ENCODE peak calls at places on chromosomes 11 and 22, in ten cellular contexts. J is tibial nerve, I is heart right ventricle, E is adrenal gland, M is prostate gland, Z is aorta, D is stomach, T is PC-9, Q is kidney, L is foreskin keratinocyte. C is an unnamed sample. For H3K4me1, the result is how much of the 10 kb centered on the place peaks cover.

GRCh38 chr11:31968774-31969433 is 122.0 kb upstream of the RCN1 start:
- DNase-seq in J (no peak), I (no peak), E (peak), M (no peak), Z (no peak), D (no peak), T (no peak), Q (no peak), L (no peak), C (no peak)

GRCh38 chr11:127643659-127644058 is 643.1 kb upstream of the KIRREL3 start:
- DNase-seq in J (no peak), I (no peak), E (peak), M (no peak), Z (no peak), D (no peak), T (no peak), Q (no peak), L (no peak), C (no peak)

GRCh38 chr11:130513132-130513531 is 64.7 kb downstream of the ADAMTS15 start:
- DNase-seq in J (no peak), I (peak), E (no peak), M (peak), Z (no peak), D (peak), T (no peak), Q (no peak), L (no peak), C (no peak)

GRCh38 chr11:41245704-41246398 is 213.6 kb downstream of the LRRC4C start:
- DNase-seq in J (no peak), I (no peak), E (peak), M (no peak), Z (no peak), D (no peak), T (no peak), Q (peak), L (no peak), C (no peak)

GRCh38 chr22:42270178-42270511 is 308 bp downstream of the TCF20 start:
- DNase-seq in J (no peak), I (peak), E (no peak), M (no peak), Z (peak), D (no peak), T (peak), Q (no peak), L (no peak), C (peak)

GRCh38 chr11:109609454-109610185 is 187.6 kb downstream of the C11orf87 start:
- DNase-seq in J (no peak), I (no peak), E (no peak), M (no peak), Z (no peak), D (no peak), T (no peak), Q (no peak), L (no peak), C (no peak)

GRCh38 chr22:22691716-22692701 is 47.6 kb downstream of the GGTLC2 start:
- DNase-seq in J (no peak), I (no peak), E (no peak), M (no peak), Z (no peak), D (no peak), T (no peak), Q (no peak), L (no peak), C (peak)

GRCh38 chr11:134407321-134407828 is 4.7 kb downstream of the B3GAT1 start:
- DNase-seq in J (no peak), I (no peak), E (no peak), M (no peak), Z (no peak), D (peak), T (no peak), Q (no peak), L (no peak), C (no peak)

GRCh38 chr22:35995345-35995744 is 33.3 kb downstream of the RBFOX2 start:
- DNase-seq in J (no peak), I (no peak), E (no peak), M (no peak), Z (no peak), D (no peak), T (no peak), Q (no peak), L (no peak), C (no peak)

GRCh38 chr11:102617491-102618026 is 7.6 kb downstream of the MMP20 start:
- DNase-seq in J (no peak), I (no peak), E (no peak), M (no peak), Z (no peak), D (no peak), T (no peak), Q (no peak), L (no peak), C (no peak)

GRCh38 chr11:80860632-80861031 is 1419.8 kb upstream of the TENM4 start:
- DNase-seq in J (no peak), I (no peak), E (no peak), M (no peak), Z (no peak), D (no peak), T (no peak), Q (no peak), L (peak), C (no peak)

GRCh38 chr11:57432714-57433163 is 5.8 kb upstream of the SLC43A3 start:
- DNase-seq in J (peak), I (no peak), E (no peak), M (no peak), Z (no peak), D (no peak), T (peak), Q (no peak), L (no peak), C (no peak)

GRCh38 chr11:33735166-33735425 is 1.1 kb downstream of the CD59 start:
- DNase-seq in J (no peak), I (no peak), E (no peak), M (no peak), Z (no peak), D (no peak), T (no peak), Q (no peak), L (no peak), C (no peak)

GRCh38 chr11:118304809-118305248 is 299 bp downstream of the CD3E start:
- DNase-seq in J (no peak), I (no peak), E (no peak), M (no peak), Z (no peak), D (no peak), T (no peak), Q (no peak), L (no peak), C (no peak)

GRCh38 chr22:46580940-46581579 is 39.1 kb upstream of the GRAMD4 start:
- DNase-seq in J (peak), I (no peak), E (no peak), M (no peak), Z (peak), D (no peak), T (no peak), Q (peak), L (no peak), C (no peak)
- H3K4me1 ChIP-seq in J (under half), I (half or more), E (under half), M (under half), Z (under half), D (half or more), T (under half), Q (under half), L (under half), C (half or more)

DNA sequence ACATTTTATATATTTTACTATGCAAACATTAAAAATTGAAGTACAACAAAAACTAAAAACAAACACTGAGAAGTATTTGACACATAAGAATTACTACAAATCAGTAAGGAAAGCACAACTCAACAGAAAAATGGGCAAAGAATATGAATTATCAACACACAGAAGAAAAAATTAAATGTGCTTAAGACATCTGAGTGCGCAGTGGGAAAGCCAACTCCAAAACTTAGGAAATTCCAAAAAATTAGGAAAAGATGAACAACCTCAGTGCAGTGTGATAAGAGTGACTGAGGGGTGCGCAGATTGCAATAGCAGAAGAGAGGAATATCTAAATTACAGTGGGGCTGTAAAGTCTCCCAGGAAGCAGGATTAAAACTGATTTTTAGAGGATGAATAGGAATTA is 1.9 kb upstream of the TMEM41B start:
- DNase-seq in J (no peak), I (no peak), E (no peak), M (no peak), Z (no peak), D (no peak), T (no peak), Q (no peak), L (no peak), C (no peak)
- H3K4me1 ChIP-seq in J (under half), I (under half), E (under half), M (under half), Z (under half), D (under half), T (under half), Q (under half), L (under half), C (under half)

GRCh38 chr22:20742764-20743163 is 31.1 kb upstream of the SERPIND1 start:
- DNase-seq in J (no peak), I (no peak), E (no peak), M (no peak), Z (no peak), D (no peak), T (no peak), Q (no peak), L (no peak), C (no peak)

GRCh38 chr22:20741634-20742581 is 32.0 kb upstream of the SERPIND1 start:
- DNase-seq in J (peak), I (no peak), E (no peak), M (no peak), Z (no peak), D (no peak), T (peak), Q (peak), L (peak), C (peak)

GRCh38 chr22:20745177-20745576 is 28.7 kb upstream of the SERPIND1 start:
- DNase-seq in J (no peak), I (no peak), E (no peak), M (no peak), Z (no peak), D (no peak), T (no peak), Q (no peak), L (no peak), C (no peak)

GRCh38 chr22:20746466-20747189 is 27.3 kb upstream of the SERPIND1 start:
- DNase-seq in J (no peak), I (no peak), E (no peak), M (no peak), Z (no peak), D (no peak), T (no peak), Q (no peak), L (no peak), C (no peak)

GRCh38 chr22:20744456-20744855 is 29.5 kb upstream of the SERPIND1 start:
- DNase-seq in J (no peak), I (no peak), E (no peak), M (no peak), Z (no peak), D (no peak), T (no peak), Q (no peak), L (no peak), C (no peak)
- H3K4me1 ChIP-seq in J (under half), I (under half), E (under half), M (under half), Z (under half), D (under half), T (under half), Q (under half), L (under half), C (under half)

GRCh38 chr22:30968924-30969531 is at the start of gene TUG1:
- DNase-seq in J (peak), I (peak), E (peak), M (peak), Z (peak), D (peak), T (peak), Q (peak), L (peak), C (peak)
- H3K4me1 ChIP-seq in J (under half), I (under half), E (under half), M (under half), Z (under half), D (under half), T (under half), Q (under half), L (under half), C (half or more)

DNA sequence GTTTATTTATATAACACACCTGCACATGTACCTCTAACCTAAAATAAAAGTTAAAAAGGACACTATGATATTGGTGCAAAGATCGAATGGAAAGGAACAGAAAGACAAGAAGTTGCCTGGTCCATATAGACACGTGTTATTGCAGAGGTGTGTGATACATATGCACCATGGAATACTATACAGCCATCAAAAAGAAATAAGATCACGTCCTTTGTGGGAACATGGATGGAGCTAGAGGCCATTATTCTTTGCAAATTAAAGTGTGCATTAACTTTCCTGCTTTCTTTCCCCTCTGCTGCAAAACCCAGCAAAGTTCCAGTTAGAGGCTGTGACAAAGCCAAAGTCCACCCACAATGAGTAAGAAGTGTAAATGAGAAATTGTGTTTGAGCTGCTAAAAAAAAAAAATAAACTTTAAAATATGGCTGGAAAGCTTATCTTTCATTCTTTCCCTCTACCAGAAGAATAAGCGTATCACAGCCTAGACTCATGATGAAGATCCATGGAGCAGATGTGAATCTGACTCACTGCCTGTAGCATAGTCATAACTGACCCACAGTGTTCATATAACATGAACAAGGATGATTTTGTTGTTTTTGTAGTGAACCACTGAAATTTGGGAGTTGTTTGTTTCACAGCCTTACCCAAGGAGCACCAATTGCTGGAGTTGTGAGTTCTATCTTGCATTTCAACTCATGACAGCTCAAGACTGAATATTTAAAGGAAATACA is 9.6 kb downstream of the OR52K1 start:
- DNase-seq in J (no peak), I (no peak), E (no peak), M (no peak), Z (no peak), D (no peak), T (no peak), Q (no peak), L (no peak), C (no peak)
- H3K4me1 ChIP-seq in J (under half), I (under half), E (under half), M (under half), Z (under half), D (under half), T (under half), Q (under half), L (under half), C (under half)

GRCh38 chr11:100910808-100911207 is 218.8 kb downstream of the PGR start:
- DNase-seq in J (no peak), I (no peak), E (no peak), M (no peak), Z (no peak), D (no peak), T (no peak), Q (no peak), L (no peak), C (no peak)
- H3K4me1 ChIP-seq in J (under half), I (under half), E (under half), M (under half), Z (under half), D (under half), T (under half), Q (under half), L (under half), C (under half)

DNA sequence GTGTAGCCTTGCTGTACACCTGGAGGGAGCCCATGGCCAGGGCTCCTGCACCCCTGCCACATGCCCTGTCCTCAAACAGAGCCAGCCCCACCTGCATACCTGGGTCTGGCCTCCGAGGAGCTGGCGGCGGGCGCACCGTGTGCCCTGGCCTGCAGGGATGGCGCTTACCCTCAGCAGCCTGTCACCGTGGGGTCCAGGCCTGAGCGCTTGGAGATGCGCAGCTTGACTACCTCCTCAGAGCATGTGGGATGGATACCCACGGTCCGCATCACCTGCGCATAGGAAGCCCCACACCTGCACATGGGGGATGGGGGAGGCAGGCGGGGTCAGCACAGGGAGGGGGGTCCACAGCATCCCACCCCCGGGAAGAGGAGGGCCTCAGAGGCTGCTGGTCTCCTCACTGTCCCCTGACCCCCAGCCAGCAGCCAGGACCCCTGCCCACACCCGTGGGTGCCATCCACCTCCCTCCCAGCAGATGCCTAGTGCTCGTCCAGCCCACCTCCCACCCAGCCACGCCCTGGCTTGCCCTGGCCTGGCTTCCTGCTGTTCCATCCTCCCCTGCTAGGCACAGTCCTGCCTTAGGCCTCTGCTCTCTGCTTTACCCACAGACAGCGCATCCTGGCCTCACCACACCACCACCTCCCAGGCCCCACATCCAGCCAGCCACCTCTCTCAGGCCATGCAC is 22.4 kb upstream of the GNB1L start:
- DNase-seq in J (no peak), I (no peak), E (peak), M (no peak), Z (peak), D (no peak), T (no peak), Q (peak), L (no peak), C (peak)
- H3K4me1 ChIP-seq in J (under half), I (under half), E (under half), M (under half), Z (under half), D (under half), T (under half), Q (under half), L (under half), C (under half)

GRCh38 chr11:96284917-96285316 is 58.1 kb downstream of the MAML2 start:
- DNase-seq in J (no peak), I (no peak), E (no peak), M (no peak), Z (no peak), D (no peak), T (no peak), Q (no peak), L (no peak), C (no peak)

GRCh38 chr11:96284401-96284800 is 58.6 kb downstream of the MAML2 start:
- DNase-seq in J (no peak), I (no peak), E (no peak), M (no peak), Z (no peak), D (no peak), T (no peak), Q (no peak), L (no peak), C (no peak)

GRCh38 chr11:96280444-96280843 is 62.6 kb downstream of the MAML2 start:
- DNase-seq in J (no peak), I (no peak), E (no peak), M (no peak), Z (no peak), D (no peak), T (no peak), Q (no peak), L (no peak), C (no peak)

GRCh38 chr11:96279421-96280290 is 63.3 kb downstream of the MAML2 start:
- DNase-seq in J (no peak), I (no peak), E (no peak), M (no peak), Z (no peak), D (no peak), T (peak), Q (no peak), L (peak), C (no peak)

GRCh38 chr11:96282846-96283245 is 60.1 kb downstream of the MAML2 start:
- DNase-seq in J (no peak), I (no peak), E (no peak), M (no peak), Z (no peak), D (no peak), T (no peak), Q (no peak), L (no peak), C (no peak)
- H3K4me1 ChIP-seq in J (under half), I (under half), E (under half), M (under half), Z (under half), D (under half), T (under half), Q (under half), L (under half), C (under half)

DNA sequence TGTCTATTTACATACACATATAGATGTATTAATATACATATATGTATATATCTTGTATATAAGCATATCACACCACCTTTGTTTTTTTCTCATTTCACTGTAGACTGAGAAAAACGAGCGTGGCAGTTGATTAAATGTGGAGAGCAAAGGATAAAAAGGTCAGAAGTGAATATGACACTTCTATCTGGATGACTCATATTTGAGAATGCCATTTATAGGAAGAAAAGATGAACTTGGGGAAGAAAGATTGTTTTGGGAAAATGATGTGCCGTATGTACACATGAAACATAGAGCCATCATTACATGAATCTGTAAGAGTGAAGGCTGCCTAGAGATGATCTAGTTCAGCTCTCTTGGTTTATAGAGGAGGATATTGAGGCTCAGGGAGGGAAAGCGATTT is 28.7 kb downstream of the AMOTL1 start:
- DNase-seq in J (no peak), I (no peak), E (no peak), M (no peak), Z (no peak), D (no peak), T (no peak), Q (no peak), L (no peak), C (no peak)
- H3K4me1 ChIP-seq in J (under half), I (under half), E (under half), M (under half), Z (under half), D (under half), T (half or more), Q (under half), L (under half), C (half or more)

DNA sequence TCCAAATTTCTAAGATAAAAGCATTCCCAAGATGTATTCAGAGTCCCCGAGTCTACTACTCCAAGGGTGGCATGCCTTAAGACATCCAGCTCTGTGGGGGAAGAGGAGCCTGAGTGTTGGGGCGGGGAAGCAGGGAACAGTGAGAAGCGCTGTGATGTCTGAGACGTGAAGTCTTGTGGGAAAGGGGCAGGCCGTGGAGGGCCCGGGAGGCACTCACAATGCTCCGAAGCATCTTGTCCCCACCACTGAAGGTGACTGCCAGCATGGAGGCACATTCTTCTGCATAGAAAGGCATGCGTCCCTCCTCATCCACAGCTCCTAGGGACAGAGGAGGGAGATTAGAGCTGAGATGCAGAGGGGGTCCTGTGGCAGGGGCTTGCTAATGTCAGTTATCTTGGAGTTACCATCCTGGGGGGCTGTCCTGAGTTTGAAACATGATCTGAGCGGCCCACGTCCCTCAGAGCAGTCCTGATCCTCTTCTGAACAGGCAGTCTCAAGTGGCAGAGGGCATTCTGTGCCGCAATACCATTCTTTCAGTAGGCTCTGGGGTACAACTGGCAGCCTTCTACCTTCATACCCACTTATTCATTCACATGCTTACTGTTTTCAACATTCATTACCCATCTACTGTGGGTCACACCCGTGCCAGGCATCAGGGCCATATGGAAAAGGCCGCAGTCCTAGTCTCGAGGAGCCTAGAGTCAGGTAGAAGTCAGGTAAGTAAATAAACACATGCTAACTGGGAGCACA is 8.7 kb downstream of the PCSK7 start:
- DNase-seq in J (no peak), I (no peak), E (peak), M (no peak), Z (peak), D (no peak), T (no peak), Q (peak), L (no peak), C (no peak)
- H3K4me1 ChIP-seq in J (under half), I (under half), E (under half), M (under half), Z (under half), D (half or more), T (under half), Q (under half), L (under half), C (under half)

C was measured in body of pancreas.